ENCODE peak calls at places on chromosomes 11 and 22, in four cellular contexts. O is adrenal gland, N is colonic mucosa, F is GM23338. T is an unnamed sample.

GRCh38 chr11:100776212-100776896 is 89.3 kb downstream of the ARHGAP42 start:
- DNase-seq in O (no peak), N (no peak), F (no peak), T (no peak)

GRCh38 chr11:125807909-125808308 is 20.0 kb downstream of the PATE3 start:
- DNase-seq in O (no peak), N (no peak), F (no peak), T (no peak)

GRCh38 chr11:75858613-75859012 is 43.6 kb downstream of the UVRAG start:
- DNase-seq in O (no peak), N (no peak), F (no peak), T (no peak)

GRCh38 chr22:36211237-36211881 is 9.8 kb upstream of the APOL4 start:
- DNase-seq in O (no peak), N (no peak), F (no peak), T (no peak)

GRCh38 chr11:119720311-119720710 is 8.7 kb downstream of the NECTIN1 start:
- DNase-seq in O (no peak), N (no peak), F (no peak), T (no peak)

GRCh38 chr11:10483174-10483573 is 28.1 kb downstream of the AMPD3 start:
- DNase-seq in O (no peak), N (no peak), F (no peak), T (no peak)

GRCh38 chr11:114889464-114890065 is 211.2 kb downstream of the NXPE2 start:
- DNase-seq in O (no peak), N (no peak), F (peak), T (peak)

GRCh38 chr11:119489087-119489486 is 66.1 kb upstream of the THY1 start:
- DNase-seq in O (no peak), N (no peak), F (no peak), T (no peak)

GRCh38 chr11:9057888-9058287 is 33.5 kb downstream of the SCUBE2 start:
- DNase-seq in O (no peak), N (no peak), F (peak), T (no peak)

GRCh38 chr11:19712281-19713220 is at the start of gene NAV2:
- DNase-seq in O (peak), N (peak), F (peak), T (peak)

GRCh38 chr22:38266120-38266519 is 6.7 kb downstream of the TMEM184B start:
- DNase-seq in O (no peak), N (no peak), F (no peak), T (no peak)

GRCh38 chr11:11743216-11743615 is 98.6 kb upstream of the USP47 start:
- DNase-seq in O (no peak), N (no peak), F (no peak), T (no peak)

GRCh38 chr11:20547411-20547810 is 52.0 kb upstream of the SLC6A5 start:
- DNase-seq in O (no peak), N (no peak), F (no peak), T (no peak)

GRCh38 chr11:67418476-67419281 is 3.2 kb downstream of the CARNS1 start:
- DNase-seq in O (no peak), N (no peak), F (no peak), T (peak)

GRCh38 chr11:13440100-13440855 is 22.7 kb downstream of the BTBD10 start:
- DNase-seq in O (peak), N (peak), F (peak), T (no peak)

GRCh38 chr11:65591939-65592814 is 3.4 kb downstream of the KCNK7 start:
- DNase-seq in O (no peak), N (peak), F (peak), T (peak)

GRCh38 chr22:25892678-25893077 is 150.7 kb downstream of the MYO18B start:
- DNase-seq in O (no peak), N (no peak), F (peak), T (no peak)
- TF ChIP-seq CTCF in O (no peak), N (no peak), F (peak), T (no peak)

GRCh38 chr22:50185384-50186087 is at the start of gene TRABD:
- DNase-seq in O (peak), N (peak), F (peak), T (peak)
- H3K27ac ChIP-seq in O (no peak), N (peak), F (no peak), T (peak)

GRCh38 chr11:60175860-60176275 is 7.0 kb downstream of the MS4A6A start:
- DNase-seq in O (no peak), N (no peak), F (no peak), T (no peak)

GRCh38 chr11:60170566-60170965 is 12.3 kb downstream of the MS4A6A start:
- DNase-seq in O (no peak), N (no peak), F (no peak), T (no peak)

GRCh38 chr11:60168306-60168705 is 14.6 kb downstream of the MS4A6A start:
- DNase-seq in O (no peak), N (no peak), F (no peak), T (no peak)

GRCh38 chr11:60169264-60169915 is 13.5 kb downstream of the MS4A6A start:
- DNase-seq in O (no peak), N (no peak), F (peak), T (no peak)

GRCh38 chr11:60172011-60172410 is 10.9 kb downstream of the MS4A6A start:
- DNase-seq in O (no peak), N (no peak), F (no peak), T (no peak)
- TF ChIP-seq CTCF in O (no peak), N (no peak), F (no peak), T (no peak)

GRCh38 chr11:117315285-117316196 is 515 bp downstream of the BACE1 start:
- DNase-seq in O (peak), N (no peak), F (peak), T (no peak)
- H3K27ac ChIP-seq in O (peak), N (no peak), F (no peak), T (peak)

GRCh38 chr22:50456466-50457234 is 18.2 kb downstream of the SBF1 start:
- DNase-seq in O (no peak), N (no peak), F (peak), T (no peak)
- TF ChIP-seq CTCF in O (no peak), N (no peak), F (peak), T (no peak)

GRCh38 chr11:72605958-72606357 is 68.3 kb downstream of the PDE2A start:
- DNase-seq in O (no peak), N (no peak), F (no peak), T (no peak)
- H3K27ac ChIP-seq in O (no peak), N (no peak), F (no peak), T (peak)

GRCh38 chr22:21947040-21948014 is 5.3 kb downstream of the PPM1F start:
- DNase-seq in O (no peak), N (no peak), F (peak), T (no peak)
- TF ChIP-seq CTCF in O (peak), N (no peak), F (peak), T (peak)

DNA sequence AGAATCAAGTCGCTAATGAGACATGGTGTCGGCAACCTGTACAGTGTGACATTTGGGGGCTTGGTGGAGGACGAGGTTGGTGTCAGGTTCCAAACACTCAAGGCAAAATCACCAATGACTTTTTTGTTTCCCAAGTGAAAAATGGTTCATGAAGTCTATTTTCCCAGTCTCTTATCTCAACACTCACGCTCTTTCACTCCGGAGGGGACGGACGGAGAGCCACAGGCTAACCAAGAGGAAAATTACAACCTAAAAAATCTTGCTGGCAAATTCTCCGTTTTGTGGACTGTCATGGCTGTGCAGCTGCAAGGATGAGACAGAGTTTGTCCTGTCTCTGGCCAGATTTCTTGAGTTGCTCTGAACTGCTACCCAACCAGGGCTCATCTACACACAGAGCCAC is 101.2 kb downstream of the ABTB2 start:
- DNase-seq in O (no peak), N (no peak), F (no peak), T (no peak)
- H3K27ac ChIP-seq in O (no peak), N (no peak), F (no peak), T (peak)

DNA sequence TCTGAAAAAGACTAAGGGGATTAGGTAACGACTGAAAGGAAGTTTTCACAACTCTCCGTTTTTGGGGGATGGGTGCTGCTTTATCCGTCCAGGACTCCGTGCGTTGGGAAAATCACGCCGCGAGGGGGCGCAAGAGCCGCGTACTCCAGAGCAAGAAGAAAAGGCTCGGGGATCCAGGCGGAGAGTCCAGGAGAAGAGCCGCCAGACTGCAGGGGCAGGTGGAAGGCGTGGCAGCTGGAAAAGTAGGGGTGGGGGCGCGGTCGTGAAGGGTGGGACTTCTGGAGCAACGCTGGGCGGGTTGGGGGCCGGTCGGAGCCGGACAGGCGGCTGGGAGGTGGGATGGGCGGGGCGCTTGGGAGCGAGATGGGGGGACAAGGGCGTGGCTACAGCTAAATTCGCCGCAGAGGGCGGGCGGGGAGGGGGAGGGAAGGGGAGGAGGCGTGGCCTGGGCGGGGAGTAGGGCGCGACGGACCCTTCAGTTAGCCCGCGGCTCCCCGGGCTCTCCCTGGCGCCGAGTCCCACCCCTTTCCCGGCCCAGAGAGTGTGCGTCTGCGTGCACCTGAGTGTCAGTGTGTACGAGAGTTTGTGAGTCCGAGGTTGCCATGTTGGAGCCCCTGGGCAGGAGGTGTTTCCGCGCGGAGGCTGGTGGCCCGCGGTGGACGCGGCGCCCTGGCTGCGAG is 613 bp upstream of the ARHGEF17 start:
- DNase-seq in O (peak), N (peak), F (peak), T (peak)
- TF ChIP-seq CTCF in O (peak), N (peak), F (peak), T (peak)

DNA sequence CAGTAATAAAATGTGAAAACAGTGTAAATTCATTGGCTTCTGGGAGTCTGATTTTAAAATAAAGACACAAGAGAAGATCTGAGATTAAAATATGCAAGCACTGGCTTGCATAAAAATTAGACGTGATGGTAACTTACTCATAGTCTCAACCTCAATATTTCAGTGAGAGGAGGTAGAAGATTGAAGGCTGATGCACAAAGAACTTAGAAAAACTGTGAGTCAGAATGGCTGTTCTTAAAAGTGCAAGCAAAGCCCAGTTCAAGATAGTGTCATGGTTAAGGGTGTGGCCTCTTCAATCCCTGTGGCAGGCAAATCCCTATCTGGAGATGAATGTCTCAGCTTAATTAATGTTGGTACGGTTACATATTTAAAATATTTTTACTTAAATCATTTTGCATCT is 33.6 kb upstream of the FIBIN start:
- DNase-seq in O (no peak), N (no peak), F (no peak), T (no peak)
- H3K27ac ChIP-seq in O (no peak), N (no peak), F (no peak), T (no peak)